ENCODE peak calls at places on chromosomes 6 and 20, in eight cellular contexts. L is uterus; O is NCI-H345; Y is GM23248; H is activated naive CD4-positive, alpha-beta T cell; J is HTR-8/SVneo; E is NCI-H1417; N is activated CD4-positive, alpha-beta T cell treated with anti-CD3 and anti-CD28 coated beads, Interleukin-2, amount 50 U/mL, for 1 hour. D is an unnamed sample.

GRCh38 chr6:133428299-133428698 is 187.1 kb downstream of the EYA4 start:
- DNase-seq in L (no peak), O (no peak), Y (no peak), H (no peak), J (no peak), E (no peak), N (no peak), D (no peak)

GRCh38 chr20:40719330-40719729 is 30.3 kb upstream of the MAFB start:
- DNase-seq in L (no peak), O (no peak), Y (no peak), H (no peak), J (no peak), E (no peak), N (no peak), D (no peak)

GRCh38 chr6:154502564-154502963 is 7.9 kb downstream of the CNKSR3 start:
- DNase-seq in L (no peak), O (no peak), Y (no peak), H (no peak), J (no peak), E (no peak), N (no peak), D (no peak)

GRCh38 chr6:5179917-5180316 is 80.8 kb downstream of the LYRM4 start:
- DNase-seq in L (no peak), O (no peak), Y (no peak), H (no peak), J (no peak), E (no peak), N (no peak), D (no peak)

GRCh38 chr6:56552212-56553130 is 90.2 kb downstream of the DST start:
- DNase-seq in L (no peak), O (no peak), Y (peak; percentile 79), H (no peak), J (no peak), E (no peak), N (no peak), D (no peak)

GRCh38 chr20:53658327-53658726 is 64.7 kb upstream of the ZNF217 start:
- DNase-seq in L (no peak), O (no peak), Y (no peak), H (no peak), J (no peak), E (no peak), N (no peak), D (no peak)

GRCh38 chr20:48629069-48629959 is 198.5 kb downstream of the PREX1 start:
- DNase-seq in L (no peak), O (no peak), Y (no peak), H (no peak), J (no peak), E (no peak), N (no peak), D (no peak)

GRCh38 chr6:57159127-57159526 is 13.0 kb upstream of the BAG2 start:
- DNase-seq in L (no peak), O (no peak), Y (no peak), H (no peak), J (no peak), E (no peak), N (no peak), D (no peak)

GRCh38 chr20:44750081-44750805 is 4.6 kb downstream of the KCNK15 start:
- DNase-seq in L (no peak), O (no peak), Y (no peak), H (no peak), J (no peak), E (no peak), N (no peak), D (no peak)

GRCh38 chr6:9539231-9539755 is 875.6 kb downstream of the TFAP2A start:
- DNase-seq in L (no peak), O (no peak), Y (no peak), H (no peak), J (no peak), E (no peak), N (no peak), D (no peak)

GRCh38 chr6:55853008-55854001 is 22.1 kb downstream of the BMP5 start:
- DNase-seq in L (no peak), O (no peak), Y (no peak), H (no peak), J (no peak), E (no peak), N (no peak), D (no peak)

GRCh38 chr6:24489881-24490280 is 503 bp upstream of the GPLD1 start:
- DNase-seq in L (peak; percentile 18), O (no peak), Y (peak; percentile 15), H (no peak), J (no peak), E (no peak), N (no peak), D (no peak)

GRCh38 chr6:75775219-75775618 is 26.2 kb downstream of the MYO6 start:
- DNase-seq in L (no peak), O (peak; percentile 68), Y (no peak), H (no peak), J (no peak), E (peak; percentile 88), N (no peak), D (no peak)

GRCh38 chr20:24957326-24957996 is 8.4 kb downstream of the CST7 start:
- DNase-seq in L (no peak), O (no peak), Y (no peak), H (no peak), J (no peak), E (no peak), N (no peak), D (no peak)

GRCh38 chr6:33694401-33694931 is 17.0 kb downstream of the UQCC2 start:
- DNase-seq in L (peak; percentile 43), O (no peak), Y (peak; percentile 91), H (peak; percentile 27), J (peak; percentile 55), E (no peak), N (peak; percentile 69), D (peak; percentile 32)

GRCh38 chr6:101351173-101351572 is 42.3 kb upstream of the GRIK2 start:
- DNase-seq in L (no peak), O (no peak), Y (no peak), H (no peak), J (no peak), E (no peak), N (no peak), D (no peak)

GRCh38 chr6:90383212-90383611 is 86.6 kb upstream of the BACH2 start:
- DNase-seq in L (no peak), O (no peak), Y (no peak), H (no peak), J (no peak), E (no peak), N (no peak), D (no peak)

GRCh38 chr6:9620263-9620662 is 794.6 kb downstream of the TFAP2A start:
- DNase-seq in L (no peak), O (no peak), Y (peak; percentile 65), H (no peak), J (no peak), E (no peak), N (no peak), D (no peak)

GRCh38 chr6:18515767-18516166 is 128.6 kb downstream of the RNF144B start:
- DNase-seq in L (no peak), O (no peak), Y (peak; percentile 35), H (no peak), J (no peak), E (no peak), N (no peak), D (no peak)

D was measured in naive thymus-derived CD8-positive, alpha-beta T cell.